ENCODE peak calls at places on chromosomes 6 and 20, in eight cellular contexts. V is WTC11, D is fibroblast of villous mesenchyme, F is GM20000, G is SK-N-SH, O is choroid plexus epithelial cell, Z is sigmoid colon, M is HepG2. N is an unnamed sample.

GRCh38 chr6:44039839-44040350 is 87.4 kb downstream of the MRPL14 start:
- DNase-seq in V (no peak), D (no peak), F (no peak), G (no peak), O (no peak), Z (peak; percentile 49), M (no peak), N (peak; percentile 13)

GRCh38 chr6:142387997-142388815 is 86.4 kb downstream of the ADGRG6 start:
- DNase-seq in V (no peak), D (peak; percentile 72), F (peak; percentile 5), G (peak; percentile 15), O (peak; percentile 81), Z (no peak), M (peak; percentile 73), N (no peak)

GRCh38 chr6:30678964-30679726 is 6.3 kb upstream of the DHX16 start:
- DNase-seq in V (peak; percentile 94), D (peak; percentile 84), F (peak; percentile 83), G (peak; percentile 90), O (peak; percentile 86), Z (peak; percentile 94), M (peak; percentile 83), N (peak; percentile 95)

GRCh38 chr6:158020272-158020711 is 38.6 kb downstream of the SYNJ2 start:
- DNase-seq in V (no peak), D (no peak), F (no peak), G (no peak), O (no peak), Z (no peak), M (no peak), N (no peak)

GRCh38 chr6:13302751-13303667 is 25.3 kb downstream of the TBC1D7 start:
- DNase-seq in V (no peak), D (peak; percentile 99), F (peak; percentile 66), G (no peak), O (peak; percentile 100), Z (peak; percentile 78), M (peak; percentile 80), N (no peak)

GRCh38 chr6:42745083-42745637 is 743 bp downstream of the TBCC start:
- DNase-seq in V (peak; percentile 21), D (peak; percentile 32), F (peak; percentile 16), G (peak; percentile 47), O (peak; percentile 59), Z (peak; percentile 69), M (peak; percentile 27), N (peak; percentile 40)

GRCh38 chr6:33317418-33317667 is 201 bp downstream of the ZBTB22 start:
- DNase-seq in V (peak; percentile 69), D (no peak), F (no peak), G (peak; percentile 92), O (no peak), Z (no peak), M (no peak), N (no peak)

GRCh38 chr6:153058291-153058690 is 55.8 kb upstream of the MTRF1L start:
- DNase-seq in V (no peak), D (peak; percentile 20), F (no peak), G (no peak), O (peak; percentile 13), Z (no peak), M (no peak), N (no peak)

GRCh38 chr6:44128020-44128917 is 915 bp downstream of the TMEM63B start:
- DNase-seq in V (peak; percentile 57), D (no peak), F (peak; percentile 66), G (peak; percentile 82), O (peak; percentile 25), Z (peak; percentile 78), M (peak; percentile 35), N (peak; percentile 67)

GRCh38 chr6:151475653-151476523 is 17.9 kb upstream of the CCDC170 start:
- DNase-seq in V (peak; percentile 29), D (peak; percentile 63), F (peak; percentile 53), G (peak; percentile 56), O (peak; percentile 74), Z (no peak), M (peak; percentile 57), N (no peak)

GRCh38 chr6:157906537-157907061 is 75.1 kb upstream of the SYNJ2 start:
- DNase-seq in V (no peak), D (peak; percentile 16), F (no peak), G (no peak), O (no peak), Z (no peak), M (no peak), N (no peak)

GRCh38 chr6:113464959-113465358 is 392.2 kb upstream of the MARCKS start:
- DNase-seq in V (no peak), D (peak; percentile 50), F (no peak), G (no peak), O (peak; percentile 71), Z (no peak), M (no peak), N (no peak)

DNA sequence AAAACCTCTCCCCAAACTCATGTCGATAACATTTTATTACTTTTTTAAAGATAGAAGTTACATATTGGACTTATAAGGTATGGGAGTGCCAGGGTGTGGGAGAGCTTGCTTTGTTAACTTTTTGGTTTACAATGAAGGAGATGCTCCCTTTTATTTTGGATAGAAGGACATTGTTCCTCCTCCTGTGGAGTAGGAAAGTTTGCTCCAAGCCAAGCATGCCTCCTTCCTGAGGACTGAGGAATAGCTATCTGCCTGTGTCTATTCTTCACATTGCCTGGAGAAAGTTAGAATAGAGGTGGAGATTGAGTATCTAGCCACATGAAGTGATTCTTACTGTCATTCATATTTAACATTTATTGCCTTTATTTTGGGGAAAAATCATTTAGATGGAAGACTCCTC is 71.9 kb downstream of the EYA4 start:
- DNase-seq in V (no peak), D (no peak), F (no peak), G (no peak), O (no peak), Z (no peak), M (no peak), N (no peak)
- TF ChIP-seq CTCF in V (no peak), D (no peak), F (no peak), G (no peak), O (peak; percentile 8), Z (no peak), M (no peak), N (no peak)

GRCh38 chr6:66128238-66128637 is 421.2 kb upstream of the EYS start:
- DNase-seq in V (no peak), D (no peak), F (no peak), G (no peak), O (no peak), Z (no peak), M (no peak), N (no peak)

GRCh38 chr6:66126358-66126757 is 419.3 kb upstream of the EYS start:
- DNase-seq in V (no peak), D (no peak), F (no peak), G (no peak), O (no peak), Z (no peak), M (no peak), N (no peak)

GRCh38 chr6:66128676-66129075 is 421.6 kb upstream of the EYS start:
- DNase-seq in V (no peak), D (no peak), F (no peak), G (no peak), O (no peak), Z (no peak), M (no peak), N (no peak)

GRCh38 chr6:66127061-66127460 is 420.0 kb upstream of the EYS start:
- DNase-seq in V (no peak), D (no peak), F (no peak), G (no peak), O (no peak), Z (no peak), M (no peak), N (no peak)
- TF ChIP-seq CTCF in V (no peak), D (no peak), F (no peak), G (no peak), O (no peak), Z (no peak), M (no peak), N (no peak)

GRCh38 chr6:169950558-169950957 is 199.1 kb downstream of the ERMARD start:
- DNase-seq in V (no peak), D (peak; percentile 10), F (no peak), G (no peak), O (peak; percentile 10), Z (no peak), M (no peak), N (no peak)
- TF ChIP-seq CTCF in V (no peak), D (peak; percentile 21), F (no peak), G (no peak), O (peak; percentile 27), Z (no peak), M (peak; percentile 48), N (no peak)

GRCh38 chr20:25083141-25083772 is 1.3 kb upstream of the VSX1 start:
- DNase-seq in V (no peak), D (no peak), F (no peak), G (peak; percentile 45), O (no peak), Z (no peak), M (no peak), N (no peak)

GRCh38 chr20:25081730-25082497 is at the start of gene VSX1:
- DNase-seq in V (peak; percentile 58), D (no peak), F (no peak), G (peak; percentile 54), O (no peak), Z (no peak), M (no peak), N (peak; percentile 36)

GRCh38 chr20:25081065-25081729 is 744 bp downstream of the VSX1 start:
- DNase-seq in V (peak; percentile 87), D (peak; percentile 6), F (no peak), G (peak; percentile 64), O (no peak), Z (no peak), M (no peak), N (peak; percentile 60)

GRCh38 chr20:25083773-25084615 is 2.1 kb upstream of the VSX1 start:
- DNase-seq in V (no peak), D (no peak), F (no peak), G (no peak), O (no peak), Z (no peak), M (no peak), N (no peak)

DNA sequence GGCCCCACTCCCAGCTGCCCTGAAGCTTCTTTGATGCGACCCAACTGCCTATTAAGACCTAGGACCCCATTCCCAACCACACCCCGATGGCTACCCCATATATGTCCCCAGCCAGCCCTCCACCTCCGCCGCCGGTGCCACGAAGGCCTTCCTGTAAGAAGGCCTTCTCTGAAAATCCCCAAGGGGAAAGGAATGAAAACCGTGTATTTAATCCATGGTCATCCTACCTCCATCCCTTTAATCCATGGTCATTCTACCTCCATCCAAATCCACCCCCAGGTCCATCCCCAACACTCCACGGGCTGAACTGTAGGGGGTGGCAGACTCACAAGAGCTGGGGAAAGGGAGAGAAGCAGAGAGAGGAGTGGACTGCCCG is 545 bp upstream of the VSX1 start:
- DNase-seq in V (no peak), D (no peak), F (no peak), G (peak; percentile 51), O (no peak), Z (no peak), M (no peak), N (no peak)
- TF ChIP-seq CTCF in V (no peak), D (no peak), F (no peak), G (no peak), O (peak; percentile 22), Z (no peak), M (peak; percentile 34), N (no peak)

GRCh38 chr6:117448732-117449131 is 23.0 kb upstream of the ROS1 start:
- DNase-seq in V (no peak), D (peak; percentile 95), F (no peak), G (no peak), O (peak; percentile 95), Z (no peak), M (no peak), N (no peak)
- TF ChIP-seq CTCF in V (no peak), D (no peak), F (no peak), G (no peak), O (no peak), Z (no peak), M (no peak), N (no peak)

GRCh38 chr6:150038202-150038830 is 13.0 kb upstream of the RAET1L start:
- DNase-seq in V (peak; percentile 44), D (no peak), F (no peak), G (no peak), O (no peak), Z (no peak), M (no peak), N (no peak)
- TF ChIP-seq CTCF in V (no peak), D (no peak), F (no peak), G (no peak), O (no peak), Z (no peak), M (no peak), N (no peak)